ENCODE peak calls at places on chromosomes 1 and 21, in eight cellular contexts. S, L, N, R, F, Y, D and V are unnamed samples.

GRCh38 chr21:39523398-39523797 is 71.6 kb downstream of the SH3BGR start:
- DNase-seq in R (no peak), Y (no peak), D (no peak), S (peak; percentile 65), F (no peak), N (no peak), L (no peak), V (peak; percentile 9)

GRCh38 chr1:18997508-18997907 is 41.0 kb upstream of the IFFO2 start:
- DNase-seq in F (no peak), N (no peak), D (no peak), Y (no peak), S (no peak), R (no peak), L (no peak), V (no peak)

GRCh38 chr1:2204384-2205190 is 10.0 kb upstream of the FAAP20 start:
- DNase-seq in D (no peak), F (no peak), S (peak; percentile 91), R (peak; percentile 78), Y (no peak), N (peak; percentile 86), L (peak; percentile 91), V (peak; percentile 76)

GRCh38 chr1:112840631-112841624 is 115.1 kb downstream of the SLC16A1 start:
- DNase-seq in F (no peak), N (no peak), Y (no peak), R (peak; percentile 17), S (no peak), L (no peak), D (no peak), V (no peak)

GRCh38 chr1:52635321-52636089 is 2.5 kb downstream of the SHISAL2A start:
- DNase-seq in N (no peak), Y (no peak), D (no peak), L (no peak), R (no peak), F (no peak), S (no peak), V (no peak)

GRCh38 chr1:23799570-23800395 is 771 bp downstream of the GALE start:
- DNase-seq in D (peak; percentile 79), Y (peak; percentile 41), S (peak; percentile 81), R (peak; percentile 52), N (peak; percentile 38), L (peak; percentile 94), F (peak; percentile 92), V (peak; percentile 87)

GRCh38 chr1:214548988-214549387 is 2.4 kb downstream of the PTPN14 start:
- DNase-seq in Y (peak; percentile 31), L (no peak), R (peak; percentile 77), D (peak; percentile 72), S (no peak), N (peak; percentile 51), F (peak; percentile 50), V (peak; percentile 47)

GRCh38 chr21:44949161-44950015 is 9.6 kb downstream of the SLX9 start:
- DNase-seq in N (peak; percentile 75), L (peak; percentile 92), R (peak; percentile 71), Y (peak; percentile 84), F (peak; percentile 70), S (peak; percentile 98), D (peak; percentile 88), V (peak; percentile 63)

GRCh38 chr1:174877208-174877673 is 122.5 kb upstream of the CACYBP start:
- DNase-seq in F (no peak), Y (no peak), N (peak; percentile 2), R (no peak), D (no peak), L (no peak), S (peak; percentile 58), V (no peak)

GRCh38 chr1:33867684-33868083 is 3.8 kb downstream of the HMGB4 start:
- DNase-seq in F (no peak), Y (no peak), R (no peak), S (no peak), N (no peak), D (no peak), L (no peak), V (no peak)

GRCh38 chr1:19210772-19211549 is 895 bp upstream of the UBR4 start:
- DNase-seq in N (no peak), D (no peak), Y (no peak), F (peak; percentile 25), S (no peak), L (no peak), R (peak; percentile 46), V (no peak)

GRCh38 chr21:45112371-45112770 is 38.0 kb downstream of the ADARB1 start:
- DNase-seq in L (no peak), Y (no peak), R (peak; percentile 43), F (no peak), S (no peak), D (no peak), N (no peak), V (no peak)

GRCh38 chr1:27575861-27576331 is 28.0 kb downstream of the AHDC1 start:
- DNase-seq in R (peak; percentile 63), L (peak; percentile 90), S (peak; percentile 87), Y (peak; percentile 59), F (peak; percentile 54), D (no peak), N (no peak), V (no peak)

GRCh38 chr1:192367436-192367835 is 50.6 kb downstream of the RGS21 start:
- DNase-seq in L (no peak), Y (no peak), N (no peak), S (no peak), D (no peak), F (no peak), R (no peak), V (no peak)

GRCh38 chr1:32221980-32222751 is at the start of the genes EIF3I and TMEM234:
- DNase-seq in F (peak; percentile 86), Y (peak; percentile 93), D (peak; percentile 94), L (peak; percentile 95), R (peak; percentile 98), S (peak; percentile 87), N (peak; percentile 93), V (peak; percentile 91)

GRCh38 chr21:35323947-35324346 is 274.8 kb upstream of the RUNX1 start:
- DNase-seq in S (no peak), R (peak; percentile 54), Y (no peak), N (no peak), L (no peak), F (no peak), D (no peak), V (no peak)

GRCh38 chr1:1296070-1297061 is 11.4 kb downstream of the ACAP3 start:
- DNase-seq in F (no peak), N (no peak), D (no peak), S (no peak), L (no peak), R (no peak), Y (no peak), V (no peak)

GRCh38 chr1:66253330-66253921 is 280.5 kb upstream of the SGIP1 start:
- DNase-seq in F (peak; percentile 76), Y (peak; percentile 41), D (no peak), R (peak; percentile 86), N (peak; percentile 8), S (no peak), L (no peak), V (no peak)

GRCh38 chr1:12531169-12531479 is 86.9 kb downstream of the DHRS3 start:
- DNase-seq in N (no peak), Y (no peak), D (no peak), L (no peak), R (no peak), S (no peak), F (no peak), V (no peak)

GRCh38 chr1:21294266-21295058 is 4.2 kb upstream of the ECE1 start:
- DNase-seq in R (peak; percentile 67), Y (no peak), F (peak; percentile 75), S (no peak), N (no peak), L (no peak), D (no peak), V (no peak)

GRCh38 chr1:24186993-24187790 is at the start of gene IFNLR1:
- DNase-seq in Y (peak; percentile 88), F (peak; percentile 55), N (no peak), R (peak; percentile 63), L (peak; percentile 91), D (no peak), S (peak; percentile 87), V (peak; percentile 47)

DNA sequence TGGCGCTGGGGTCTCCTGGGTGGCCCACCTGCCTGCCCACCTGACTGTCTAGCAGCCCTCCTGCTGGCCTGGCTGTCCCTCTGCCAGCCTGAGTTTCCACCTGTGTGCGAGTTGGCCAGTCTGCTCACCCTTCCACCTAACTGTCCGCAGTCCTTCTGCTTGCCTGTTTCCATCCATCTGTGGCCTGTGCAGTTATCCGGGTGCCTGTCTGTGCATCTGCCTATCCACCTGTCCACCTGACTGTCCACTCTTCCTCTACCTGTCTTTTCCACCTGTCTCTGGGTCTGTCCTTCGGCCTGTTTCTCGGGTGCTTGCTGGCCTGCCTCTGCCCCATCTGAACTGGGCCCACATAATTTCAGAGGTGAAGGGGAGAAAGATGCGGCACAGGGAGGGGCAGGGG is 1.9 kb downstream of the KCNQ4 start:
- DNase-seq in S (no peak), D (no peak), Y (no peak), L (no peak), F (no peak), N (no peak), R (no peak), V (no peak)
- H3K4me3 ChIP-seq in S (no peak overlapping the region), D (no peak overlapping the region), Y (no peak overlapping the region), L (no peak overlapping the region), F (no peak overlapping the region), N (no peak overlapping the region), R (no peak overlapping the region), V (no peak overlapping the region)

DNA sequence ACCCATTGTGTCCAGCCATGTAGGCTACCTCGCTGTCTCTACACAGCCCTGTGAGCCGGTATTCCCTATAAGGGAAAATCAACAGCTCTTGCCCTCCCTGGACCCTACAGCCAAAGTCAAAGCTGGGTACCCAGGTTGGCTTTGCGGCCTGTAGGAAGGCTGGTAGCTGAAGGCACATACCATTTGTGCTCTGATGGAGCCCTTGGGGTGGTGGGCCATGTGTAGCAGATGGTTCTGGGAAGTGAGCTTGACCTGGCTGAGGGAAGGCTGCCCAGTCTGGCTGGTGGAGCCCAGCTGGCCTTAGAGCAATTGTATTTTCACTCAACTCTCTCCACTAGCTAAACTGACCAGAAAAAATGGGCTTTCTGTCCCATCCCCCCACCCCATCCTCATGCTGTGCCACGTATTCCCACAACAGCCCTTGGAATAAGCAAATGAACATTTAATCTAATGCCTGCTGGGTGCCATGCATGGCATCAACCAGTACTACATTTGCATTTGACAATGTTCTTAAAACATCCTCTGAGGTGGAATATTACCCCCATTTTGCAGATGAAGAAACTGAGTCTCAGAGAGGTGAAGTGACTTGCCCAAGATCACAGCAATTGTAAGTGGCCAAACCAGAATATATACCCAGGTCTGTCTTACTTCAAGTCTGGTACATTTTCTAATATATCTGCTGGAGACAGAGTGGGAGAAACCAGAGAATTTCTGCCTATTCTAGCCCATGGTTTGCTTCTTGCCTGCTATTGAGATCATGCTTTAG is 56.8 kb downstream of the NDUFS5 start:
- DNase-seq in D (no peak), N (no peak), R (no peak), F (no peak), S (no peak), Y (no peak), L (no peak), V (no peak)
- H3K27me3 ChIP-seq in D (peaks cover 46% of the 10 kb centered on the region), N (peaks cover 22% of the 10 kb centered on the region), R (no peaks in the 10 kb centered on the region), F (peaks cover 11% of the 10 kb centered on the region), S (no peaks in the 10 kb centered on the region), Y (no peaks in the 10 kb centered on the region), L (peaks cover 10% of the 10 kb centered on the region), V (no peaks in the 10 kb centered on the region)

GRCh38 chr1:182488803-182489202 is 38.9 kb downstream of the RGSL1 start:
- DNase-seq in D (no peak), Y (no peak), L (no peak), S (no peak), N (no peak), R (no peak), F (no peak), V (no peak)
- H3K4me3 ChIP-seq in D (no peak overlapping the region), Y (no peak overlapping the region), L (no peak overlapping the region), S (no peak overlapping the region), N (no peak overlapping the region), R (no peak overlapping the region), F (no peak overlapping the region), V (no peak overlapping the region)

GRCh38 chr21:33023574-33024277 is 2.0 kb upstream of the OLIG2 start:
- DNase-seq in S (no peak), N (no peak), L (no peak), F (no peak), D (no peak), R (no peak), Y (no peak), V (no peak)
- H3K27me3 ChIP-seq in S (peaks cover 18% of the 10 kb centered on the region), N (no peaks in the 10 kb centered on the region), L (peaks cover 99% of the 10 kb centered on the region), F (peaks cover 84% of the 10 kb centered on the region), D (peaks cover 97% of the 10 kb centered on the region), R (peaks cover 94% of the 10 kb centered on the region), Y (peaks cover 80% of the 10 kb centered on the region), V (peaks cover 87% of the 10 kb centered on the region)